ENCODE peak calls at places on chromosomes 12 and 14, in four cellular contexts. E is kidney glomerular epithelial cell, K is T47D, C is activated T-cell treated with anti-CD3 and anti-CD28 coated beads for 1 hour. X is an unnamed sample.

GRCh38 chr12:44847403-44847802 is 28.7 kb downstream of the NELL2 start:
- DNase-seq in E (no peak), K (no peak), C (no peak), X (no peak)

GRCh38 chr14:104969741-104970230 is 8.4 kb downstream of the AHNAK2 start:
- DNase-seq in E (no peak), K (no peak), C (no peak), X (no peak)

GRCh38 chr14:100330007-100330344 is 6.8 kb downstream of the SLC25A47 start:
- DNase-seq in E (no peak), K (no peak), C (no peak), X (no peak)

GRCh38 chr12:122834921-122835692 is at the start of gene HIP1R:
- DNase-seq in E (no peak), K (peak; percentile 78), C (peak; percentile 60), X (peak; percentile 49)

GRCh38 chr14:69317780-69318179 is 57.8 kb downstream of the GALNT16 start:
- DNase-seq in E (no peak), K (no peak), C (no peak), X (no peak)

GRCh38 chr12:1553546-1553945 is 40.8 kb downstream of the FBXL14 start:
- DNase-seq in E (no peak), K (no peak), C (no peak), X (no peak)

GRCh38 chr14:95432152-95433093 is 84.0 kb downstream of the SYNE3 start:
- DNase-seq in E (peak; percentile 23), K (peak; percentile 77), C (no peak), X (peak; percentile 37)

GRCh38 chr12:127024791-127025190 is 1242.2 kb upstream of the TMEM132C start:
- DNase-seq in E (no peak), K (no peak), C (no peak), X (no peak)

X was measured in A549.